ENCODE peak calls at places on chromosome 4, in four cellular contexts. One of them, this sample, is unnamed.

GRCh38 chr4:40453912-40454311 is 118.8 kb downstream of the CHRNA9 start:
- DNase-seq in fibroblast of the aortic adventitia: no peak
- DNase-seq in kidney: no peak
- DNase-seq in T-cell: no peak
- DNase-seq in this sample: no peak

GRCh38 chr4:57214654-57215411 is 104.6 kb upstream of the IGFBP7 start:
- DNase-seq in T-cell: no peak
- DNase-seq in fibroblast of the aortic adventitia: no peak
- DNase-seq in kidney: no peak
- DNase-seq in this sample: no peak

GRCh38 chr4:7909966-7910720 is 29.5 kb downstream of the AFAP1 start:
- DNase-seq in kidney: no peak
- DNase-seq in fibroblast of the aortic adventitia: peak
- DNase-seq in T-cell: no peak
- DNase-seq in this sample: no peak

GRCh38 chr4:8427761-8428287 is 12.7 kb downstream of the ACOX3 start:
- DNase-seq in kidney: no peak
- DNase-seq in T-cell: no peak
- DNase-seq in fibroblast of the aortic adventitia: peak
- DNase-seq in this sample: peak

GRCh38 chr4:183333983-183334382 is 11.8 kb upstream of the CLDN24 start:
- DNase-seq in fibroblast of the aortic adventitia: no peak
- DNase-seq in kidney: no peak
- DNase-seq in T-cell: no peak
- DNase-seq in this sample: no peak

GRCh38 chr4:174284181-174284886 is 623 bp downstream of the CEP44 start:
- DNase-seq in kidney: no peak
- DNase-seq in fibroblast of the aortic adventitia: peak
- DNase-seq in T-cell: no peak
- DNase-seq in this sample: no peak

GRCh38 chr4:25860586-25861421 is 2.0 kb downstream of the SEL1L3 start:
- DNase-seq in kidney: no peak
- DNase-seq in fibroblast of the aortic adventitia: peak
- DNase-seq in T-cell: no peak
- DNase-seq in this sample: no peak

GRCh38 chr4:166140951-166141350 is 267.9 kb downstream of the TLL1 start:
- DNase-seq in fibroblast of the aortic adventitia: no peak
- DNase-seq in kidney: no peak
- DNase-seq in T-cell: no peak
- DNase-seq in this sample: no peak

GRCh38 chr4:52873191-52873590 is 11.1 kb downstream of the RASL11B start:
- DNase-seq in kidney: no peak
- DNase-seq in T-cell: no peak
- DNase-seq in fibroblast of the aortic adventitia: no peak
- DNase-seq in this sample: no peak

GRCh38 chr4:122548452-122548851 is 72.4 kb downstream of the IL21 start:
- DNase-seq in fibroblast of the aortic adventitia: peak
- DNase-seq in kidney: no peak
- DNase-seq in T-cell: no peak
- DNase-seq in this sample: no peak

GRCh38 chr4:57633212-57633859 is 523.2 kb upstream of the IGFBP7 start:
- DNase-seq in T-cell: no peak
- DNase-seq in kidney: no peak
- DNase-seq in fibroblast of the aortic adventitia: no peak
- DNase-seq in this sample: no peak

GRCh38 chr4:19987746-19988145 is 264.0 kb upstream of the SLIT2 start:
- DNase-seq in kidney: no peak
- DNase-seq in T-cell: no peak
- DNase-seq in fibroblast of the aortic adventitia: peak
- DNase-seq in this sample: no peak

GRCh38 chr4:116099596-116099995 is 985.8 kb downstream of the TRAM1L1 start:
- DNase-seq in kidney: no peak
- DNase-seq in T-cell: no peak
- DNase-seq in fibroblast of the aortic adventitia: no peak
- DNase-seq in this sample: no peak

GRCh38 chr4:54941994-54942552 is 183.3 kb downstream of the KDR start:
- DNase-seq in fibroblast of the aortic adventitia: no peak
- DNase-seq in kidney: no peak
- DNase-seq in T-cell: peak
- DNase-seq in this sample: peak

GRCh38 chr4:172726001-172726423 is 442.6 kb upstream of the GALNT7 start:
- DNase-seq in kidney: no peak
- DNase-seq in fibroblast of the aortic adventitia: no peak
- DNase-seq in T-cell: no peak
- DNase-seq in this sample: no peak

GRCh38 chr4:187826725-187827124 is 168.8 kb upstream of the ZFP42 start:
- DNase-seq in fibroblast of the aortic adventitia: no peak
- DNase-seq in T-cell: no peak
- DNase-seq in kidney: no peak
- DNase-seq in this sample: no peak